ENCODE peak calls at places on chromosome 1, in five cellular contexts. K is HepG2, X is GM23338, D is K562, J is GM12878. W is an unnamed sample.

GRCh38 chr1:121586369-121587229 is 401.8 kb downstream of the SRGAP2C start:
- DNase-seq in K (peak), X (peak), D (no peak), J (no peak), W (no peak)

GRCh38 chr1:171994293-171994692 is 153.0 kb downstream of the DNM3 start:
- DNase-seq in K (no peak), X (no peak), D (no peak), J (no peak), W (no peak)

GRCh38 chr1:225462429-225462713 is 34.5 kb upstream of the LBR start:
- DNase-seq in K (no peak), X (no peak), D (no peak), J (no peak), W (no peak)

GRCh38 chr1:100151679-100152078 is 18.7 kb downstream of the TRMT13 start:
- DNase-seq in K (no peak), X (no peak), D (no peak), J (no peak), W (no peak)

GRCh38 chr1:186927884-186928283 is 99.1 kb downstream of the PLA2G4A start:
- DNase-seq in K (no peak), X (peak), D (no peak), J (no peak), W (no peak)

GRCh38 chr1:176826265-176826664 is 338.2 kb downstream of the ASTN1 start:
- DNase-seq in K (no peak), X (no peak), D (no peak), J (no peak), W (no peak)

GRCh38 chr1:231272880-231273279 is 31.9 kb downstream of the GNPAT start:
- DNase-seq in K (no peak), X (no peak), D (no peak), J (no peak), W (no peak)

GRCh38 chr1:226945106-226945857 is 5.2 kb downstream of the COQ8A start:
- DNase-seq in K (peak), X (peak), D (no peak), J (no peak), W (no peak)

GRCh38 chr1:190001187-190001586 is 476.5 kb downstream of the BRINP3 start:
- DNase-seq in K (no peak), X (no peak), D (no peak), J (no peak), W (peak)

GRCh38 chr1:246418565-246419312 is 88.3 kb downstream of the SMYD3 start:
- DNase-seq in K (no peak), X (no peak), D (no peak), J (no peak), W (no peak)

GRCh38 chr1:87335175-87335992 is 6.7 kb downstream of the LMO4 start:
- DNase-seq in K (peak), X (peak), D (peak), J (no peak), W (no peak)

GRCh38 chr1:47582891-47583608 is 145.2 kb downstream of the FOXD2 start:
- DNase-seq in K (no peak), X (no peak), D (no peak), J (no peak), W (no peak)

GRCh38 chr1:187691439-187691838 is 862.7 kb downstream of the PLA2G4A start:
- DNase-seq in K (peak), X (no peak), D (no peak), J (no peak), W (peak)

GRCh38 chr1:1073743-1074587 is at the start of gene RNF223:
- DNase-seq in K (no peak), X (no peak), D (peak), J (no peak), W (no peak)

GRCh38 chr1:22457356-22457755 is 5.7 kb downstream of the ZBTB40 start:
- DNase-seq in K (no peak), X (no peak), D (no peak), J (no peak), W (no peak)

GRCh38 chr1:173946380-173946921 is 29.3 kb upstream of the SERPINC1 start:
- DNase-seq in K (no peak), X (no peak), D (no peak), J (no peak), W (no peak)

GRCh38 chr1:36864182-36865079 is 169.9 kb downstream of the GRIK3 start:
- DNase-seq in K (no peak), X (peak), D (peak), J (no peak), W (no peak)

GRCh38 chr1:2314803-2315710 is 76.3 kb downstream of the MORN1 start:
- DNase-seq in K (peak), X (peak), D (peak), J (no peak), W (peak)

GRCh38 chr1:183279835-183280234 is 93.8 kb downstream of the LAMC2 start:
- DNase-seq in K (peak), X (no peak), D (no peak), J (no peak), W (no peak)

GRCh38 chr1:192491804-192492554 is 83.6 kb upstream of the RGS1 start:
- DNase-seq in K (no peak), X (no peak), D (no peak), J (no peak), W (no peak)

GRCh38 chr1:1178794-1179331 is 5.2 kb downstream of the TTLL10 start:
- DNase-seq in K (no peak), X (no peak), D (no peak), J (no peak), W (no peak)

GRCh38 chr1:156910309-156910782 is 10.1 kb upstream of the LRRC71 start:
- DNase-seq in K (peak), X (peak), D (peak), J (no peak), W (peak)

GRCh38 chr1:234531181-234532132 is 52.5 kb upstream of the TARBP1 start:
- DNase-seq in K (no peak), X (peak), D (no peak), J (no peak), W (no peak)

GRCh38 chr1:244388961-244389360 is 62.7 kb downstream of the ADSS2 start:
- DNase-seq in K (no peak), X (no peak), D (no peak), J (no peak), W (no peak)

GRCh38 chr1:244968431-244968830 is 104.1 kb upstream of the HNRNPU start:
- DNase-seq in K (no peak), X (peak), D (no peak), J (no peak), W (no peak)

GRCh38 chr1:186082235-186082937 is 292.7 kb downstream of the TPR start:
- DNase-seq in K (peak), X (no peak), D (peak), J (peak), W (no peak)

GRCh38 chr1:20469406-20470076 is 16.5 kb downstream of the CAMK2N1 start:
- DNase-seq in K (peak), X (no peak), D (no peak), J (no peak), W (peak)

GRCh38 chr1:90135306-90135705 is 140.4 kb downstream of the ZNF326 start:
- DNase-seq in K (no peak), X (no peak), D (no peak), J (no peak), W (no peak)

GRCh38 chr1:113018911-113019310 is 54.1 kb upstream of the LRIG2 start:
- DNase-seq in K (peak), X (no peak), D (no peak), J (no peak), W (no peak)
- TF ChIP-seq JUNB in K (no peak), X (no peak), D (no peak), J (no peak), W (no peak)

GRCh38 chr1:42144336-42145189 is 8.6 kb upstream of the GUCA2B start:
- DNase-seq in K (no peak), X (no peak), D (no peak), J (no peak), W (no peak)

GRCh38 chr1:42141978-42142377 is 11.2 kb upstream of the GUCA2B start:
- DNase-seq in K (no peak), X (no peak), D (no peak), J (no peak), W (no peak)

GRCh38 chr1:42145190-42145716 is 8.0 kb upstream of the GUCA2B start:
- DNase-seq in K (no peak), X (no peak), D (no peak), J (no peak), W (no peak)

GRCh38 chr1:42143875-42144274 is 9.3 kb upstream of the GUCA2B start:
- DNase-seq in K (no peak), X (no peak), D (no peak), J (no peak), W (no peak)

GRCh38 chr1:42142894-42143675 is 10.1 kb upstream of the GUCA2B start:
- DNase-seq in K (no peak), X (no peak), D (no peak), J (no peak), W (no peak)
- TF ChIP-seq JUNB in K (no peak), X (no peak), D (no peak), J (no peak), W (no peak)

DNA sequence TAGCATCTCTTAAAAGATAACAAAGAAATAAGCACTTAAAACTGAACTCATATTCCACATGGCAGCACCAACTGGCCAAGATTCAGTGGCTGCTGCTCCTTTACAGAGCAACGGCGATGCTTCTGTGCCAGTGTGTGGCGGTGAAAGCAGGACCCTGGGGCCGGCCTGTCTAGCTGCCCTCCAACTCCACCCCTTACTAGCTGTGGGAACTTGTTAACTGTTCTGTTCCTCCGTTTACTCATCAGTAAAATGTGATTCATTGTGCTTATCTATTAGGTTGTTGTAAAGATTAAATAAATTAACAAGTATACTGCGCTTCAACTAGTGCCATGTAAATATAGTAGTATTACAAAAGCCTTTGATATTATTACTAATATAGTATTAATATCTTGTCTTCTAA is 133.2 kb downstream of the GDAP2 start:
- DNase-seq in K (no peak), X (no peak), D (no peak), J (no peak), W (no peak)
- TF ChIP-seq JUNB in K (no peak), X (no peak), D (no peak), J (no peak), W (no peak)

DNA sequence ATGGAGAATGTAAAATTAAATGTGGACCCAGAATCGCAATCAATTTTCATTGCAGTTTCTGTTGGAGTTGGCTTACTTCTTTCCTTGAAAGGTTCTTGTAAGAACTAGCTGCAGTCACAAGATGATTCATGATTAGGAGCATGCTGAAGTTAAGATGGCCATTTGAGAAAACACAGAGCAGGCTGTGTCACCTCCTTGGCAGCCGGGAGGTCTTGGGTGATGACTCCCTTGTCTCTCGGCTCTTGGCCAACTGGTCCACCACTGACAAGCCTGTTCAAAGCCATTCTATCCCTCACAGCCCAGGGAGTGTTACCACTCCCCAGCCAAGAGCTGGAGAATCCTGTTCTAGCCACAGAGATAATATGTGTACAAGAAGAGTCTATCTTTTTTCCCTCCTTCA is 40.6 kb downstream of the OPTC start:
- DNase-seq in K (no peak), X (no peak), D (no peak), J (no peak), W (peak)
- TF ChIP-seq JUNB in K (no peak), X (no peak), D (no peak), J (no peak), W (peak)

DNA sequence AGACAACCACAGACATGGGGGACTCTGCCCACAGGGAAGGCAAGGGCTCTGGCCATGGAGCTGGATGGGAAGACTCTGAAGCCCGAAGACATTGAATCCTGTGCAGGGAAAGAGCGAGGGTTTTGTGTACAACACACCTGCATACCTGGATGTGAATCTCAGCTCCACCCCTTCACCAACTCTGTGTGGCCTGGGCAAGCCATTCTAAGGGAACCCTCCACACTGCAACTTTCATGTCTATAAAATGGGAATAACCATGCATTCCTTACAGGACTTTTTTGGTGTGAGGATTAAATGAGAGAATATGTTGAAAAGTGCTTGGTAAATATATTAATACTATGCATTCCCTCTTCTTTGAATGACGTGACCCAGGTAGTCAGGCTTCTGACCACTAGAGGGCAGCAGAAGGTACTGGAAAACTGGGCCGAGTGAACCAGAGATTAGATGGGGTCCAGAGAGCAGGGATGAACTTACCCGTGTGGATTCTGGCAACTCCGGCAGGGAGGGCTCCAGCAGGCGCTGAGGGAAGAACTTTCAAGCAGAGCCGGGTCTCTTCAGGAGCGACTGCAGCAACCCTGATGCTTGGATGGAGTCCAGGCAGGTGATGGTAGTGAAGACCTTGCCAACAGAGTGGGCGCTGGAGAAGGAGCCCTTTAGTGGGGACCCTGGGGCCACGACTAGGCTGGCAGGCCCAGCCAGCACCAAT is 908 bp upstream of the ELF3 start:
- DNase-seq in K (peak), X (peak), D (peak), J (peak), W (peak)
- TF ChIP-seq JUNB in K (no peak), X (no peak), D (no peak), J (no peak), W (no peak)

GRCh38 chr1:88984553-88984945 is 7.9 kb downstream of the KYAT3 start:
- DNase-seq in K (no peak), X (no peak), D (no peak), J (no peak), W (no peak)

GRCh38 chr1:88985033-88985432 is 7.4 kb downstream of the KYAT3 start:
- DNase-seq in K (peak), X (no peak), D (no peak), J (no peak), W (peak)

GRCh38 chr1:88983791-88984552 is 8.5 kb downstream of the KYAT3 start:
- DNase-seq in K (peak), X (peak), D (peak), J (no peak), W (peak)

GRCh38 chr1:88982055-88982454 is 10.4 kb downstream of the KYAT3 start:
- DNase-seq in K (no peak), X (no peak), D (no peak), J (no peak), W (no peak)

DNA sequence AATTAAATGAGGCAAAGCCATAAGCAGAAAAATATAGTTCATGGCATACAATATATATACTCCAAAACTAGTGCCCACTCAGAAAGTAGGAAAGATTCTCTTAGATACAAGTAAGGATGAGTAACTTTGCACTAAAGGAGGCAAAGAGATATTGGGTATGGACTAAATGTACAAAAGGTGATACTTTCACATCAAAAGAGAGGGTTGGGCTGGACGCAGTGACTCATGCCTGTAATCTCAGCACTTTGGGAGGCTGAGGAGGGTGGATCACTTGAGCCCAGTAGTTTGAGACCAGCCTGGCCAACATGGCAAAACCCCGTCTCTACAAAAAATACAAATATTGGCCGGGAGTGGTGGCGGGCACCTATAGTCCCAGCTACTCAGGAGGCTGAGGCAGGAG is 6.7 kb downstream of the KYAT3 start:
- DNase-seq in K (no peak), X (no peak), D (no peak), J (no peak), W (no peak)
- TF ChIP-seq JUNB in K (no peak), X (no peak), D (no peak), J (no peak), W (no peak)

GRCh38 chr1:63124666-63125191 is 197.6 kb upstream of the FOXD3 start:
- DNase-seq in K (peak), X (no peak), D (no peak), J (peak), W (no peak)
- TF ChIP-seq JUNB in K (no peak), X (no peak), D (no peak), J (peak), W (no peak)

DNA sequence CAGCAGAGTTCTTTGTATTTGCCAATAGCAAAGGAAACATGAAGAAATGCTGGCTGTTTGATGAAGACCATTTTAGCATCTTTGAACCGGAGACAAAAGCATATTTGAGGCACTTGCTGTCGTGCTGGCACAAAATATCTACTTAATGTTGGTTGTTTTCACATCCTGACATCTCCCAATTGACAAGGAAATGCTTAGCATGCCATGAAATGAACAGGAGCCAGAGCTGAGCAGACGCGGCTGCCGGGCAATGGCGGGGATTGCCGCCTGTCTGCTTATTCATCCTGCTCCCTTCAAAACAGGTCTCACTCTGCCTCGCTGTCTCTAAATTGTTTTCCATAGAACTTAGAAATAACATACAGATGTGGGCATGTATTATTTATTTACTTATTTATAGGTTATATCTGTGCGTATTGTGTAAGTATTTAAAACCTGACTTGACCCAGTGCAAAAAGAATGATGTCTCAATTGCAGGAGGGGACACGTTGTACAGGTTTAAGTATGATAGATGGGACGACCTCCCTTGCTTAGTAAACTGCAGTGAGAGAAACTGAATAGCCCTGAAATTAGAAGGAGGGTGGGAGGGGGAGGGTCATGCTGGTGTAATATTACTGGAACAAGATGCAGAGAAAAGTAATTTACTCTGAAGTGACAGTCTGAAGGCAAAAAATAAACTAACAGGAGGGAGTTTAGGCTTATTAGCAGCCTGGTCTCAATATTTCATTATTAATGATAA is 590.3 kb upstream of the PLXNA2 start:
- DNase-seq in K (no peak), X (peak), D (no peak), J (no peak), W (no peak)
- TF ChIP-seq JUNB in K (no peak), X (no peak), D (no peak), J (no peak), W (no peak)

GRCh38 chr1:228105269-228105995 is 2.3 kb upstream of the C1orf35 start:
- DNase-seq in K (no peak), X (no peak), D (no peak), J (no peak), W (no peak)
- TF ChIP-seq JUNB in K (no peak), X (no peak), D (no peak), J (no peak), W (no peak)

GRCh38 chr1:63487336-63488065 is 35.5 kb downstream of the ITGB3BP start:
- DNase-seq in K (no peak), X (no peak), D (no peak), J (no peak), W (no peak)
- TF ChIP-seq JUNB in K (no peak), X (no peak), D (no peak), J (no peak), W (no peak)